ENCODE peak calls at places on chromosomes 7 and 10, in five cellular contexts. Y is AG09309, B is A549, O is AG04449, Q is left lung. Z is an unnamed sample.

GRCh38 chr10:109912335-109913282 is 10.7 kb downstream of the XPNPEP1 start:
- DNase-seq in Y (no peak), B (no peak), O (no peak), Q (no peak), Z (no peak)

GRCh38 chr7:138982204-138982623 is 1.0 kb upstream of the KIAA1549 start:
- DNase-seq in Y (no peak), B (peak), O (no peak), Q (no peak), Z (no peak)

GRCh38 chr10:58436071-58436470 is 50.9 kb downstream of the TFAM start:
- DNase-seq in Y (no peak), B (peak), O (no peak), Q (no peak), Z (no peak)

GRCh38 chr7:87091487-87092066 is 32.1 kb upstream of the ELAPOR2 start:
- DNase-seq in Y (no peak), B (no peak), O (no peak), Q (no peak), Z (no peak)

GRCh38 chr10:109892885-109893284 is 30.4 kb downstream of the XPNPEP1 start:
- DNase-seq in Y (no peak), B (no peak), O (no peak), Q (no peak), Z (no peak)

GRCh38 chr7:12475362-12476063 is 71.8 kb upstream of the VWDE start:
- DNase-seq in Y (no peak), B (peak), O (no peak), Q (no peak), Z (no peak)

GRCh38 chr10:44386546-44387052 is 1.7 kb upstream of the CXCL12 start:
- DNase-seq in Y (no peak), B (peak), O (no peak), Q (peak), Z (no peak)

GRCh38 chr7:135683609-135684008 is 21.3 kb downstream of the STMP1 start:
- DNase-seq in Y (no peak), B (no peak), O (no peak), Q (no peak), Z (no peak)

GRCh38 chr7:157682946-157683239 is 346.1 kb downstream of the DNAJB6 start:
- DNase-seq in Y (no peak), B (no peak), O (no peak), Q (no peak), Z (no peak)

GRCh38 chr10:47013469-47014169 is 102.4 kb downstream of the PTPN20 start:
- DNase-seq in Y (no peak), B (no peak), O (no peak), Q (no peak), Z (no peak)

GRCh38 chr7:48781783-48782182 is 142.6 kb upstream of the CDC14C start:
- DNase-seq in Y (no peak), B (no peak), O (no peak), Q (no peak), Z (no peak)

GRCh38 chr10:132482090-132482489 is 55.5 kb upstream of the INPP5A start:
- DNase-seq in Y (peak), B (no peak), O (peak), Q (no peak), Z (no peak)

GRCh38 chr10:78821052-78821451 is 247.7 kb upstream of the ZMIZ1 start:
- DNase-seq in Y (no peak), B (no peak), O (no peak), Q (no peak), Z (no peak)

GRCh38 chr7:103934508-103934907 is 55.0 kb downstream of the RELN start:
- DNase-seq in Y (no peak), B (no peak), O (no peak), Q (no peak), Z (no peak)

GRCh38 chr7:99624487-99624886 is 7.7 kb downstream of the ZSCAN25 start:
- DNase-seq in Y (no peak), B (no peak), O (no peak), Q (no peak), Z (no peak)

GRCh38 chr10:44973323-44974081 is 5.1 kb downstream of the DEPP1 start:
- DNase-seq in Y (no peak), B (no peak), O (no peak), Q (no peak), Z (no peak)

GRCh38 chr7:55509322-55509721 is 63.0 kb downstream of the VOPP1 start:
- DNase-seq in Y (no peak), B (no peak), O (peak), Q (no peak), Z (no peak)

GRCh38 chr10:126433351-126433750 is 45.1 kb upstream of the ADAM12 start:
- DNase-seq in Y (no peak), B (no peak), O (no peak), Q (no peak), Z (no peak)

GRCh38 chr10:43236176-43236850 is 30.6 kb downstream of the RASGEF1A start:
- DNase-seq in Y (no peak), B (no peak), O (no peak), Q (peak), Z (no peak)

GRCh38 chr7:159008055-159008405 is 136.6 kb downstream of the VIPR2 start:
- DNase-seq in Y (no peak), B (no peak), O (no peak), Q (no peak), Z (no peak)

GRCh38 chr10:12252882-12253546 is 57.0 kb downstream of the CDC123 start:
- DNase-seq in Y (no peak), B (peak), O (no peak), Q (no peak), Z (no peak)

GRCh38 chr7:116583653-116584052 is 58.8 kb downstream of the CAV1 start:
- DNase-seq in Y (no peak), B (no peak), O (no peak), Q (no peak), Z (no peak)

GRCh38 chr7:131106681-131107342 is 220.9 kb upstream of the MKLN1 start:
- DNase-seq in Y (no peak), B (peak), O (no peak), Q (peak), Z (peak)

GRCh38 chr7:101507791-101508252 is 121.3 kb downstream of the MYL10 start:
- DNase-seq in Y (no peak), B (peak), O (no peak), Q (no peak), Z (no peak)

GRCh38 chr7:92831716-92832622 is 4.4 kb downstream of the CDK6 start:
- DNase-seq in Y (peak), B (peak), O (peak), Q (no peak), Z (no peak)

GRCh38 chr7:103772171-103772570 is 217.3 kb downstream of the RELN start:
- DNase-seq in Y (no peak), B (no peak), O (no peak), Q (no peak), Z (no peak)

GRCh38 chr10:7411671-7412481 is 1.0 kb upstream of the SFMBT2 start:
- DNase-seq in Y (no peak), B (no peak), O (no peak), Q (peak), Z (no peak)

GRCh38 chr10:12164085-12164484 is 31.6 kb downstream of the NUDT5 start:
- DNase-seq in Y (no peak), B (no peak), O (no peak), Q (no peak), Z (no peak)

DNA sequence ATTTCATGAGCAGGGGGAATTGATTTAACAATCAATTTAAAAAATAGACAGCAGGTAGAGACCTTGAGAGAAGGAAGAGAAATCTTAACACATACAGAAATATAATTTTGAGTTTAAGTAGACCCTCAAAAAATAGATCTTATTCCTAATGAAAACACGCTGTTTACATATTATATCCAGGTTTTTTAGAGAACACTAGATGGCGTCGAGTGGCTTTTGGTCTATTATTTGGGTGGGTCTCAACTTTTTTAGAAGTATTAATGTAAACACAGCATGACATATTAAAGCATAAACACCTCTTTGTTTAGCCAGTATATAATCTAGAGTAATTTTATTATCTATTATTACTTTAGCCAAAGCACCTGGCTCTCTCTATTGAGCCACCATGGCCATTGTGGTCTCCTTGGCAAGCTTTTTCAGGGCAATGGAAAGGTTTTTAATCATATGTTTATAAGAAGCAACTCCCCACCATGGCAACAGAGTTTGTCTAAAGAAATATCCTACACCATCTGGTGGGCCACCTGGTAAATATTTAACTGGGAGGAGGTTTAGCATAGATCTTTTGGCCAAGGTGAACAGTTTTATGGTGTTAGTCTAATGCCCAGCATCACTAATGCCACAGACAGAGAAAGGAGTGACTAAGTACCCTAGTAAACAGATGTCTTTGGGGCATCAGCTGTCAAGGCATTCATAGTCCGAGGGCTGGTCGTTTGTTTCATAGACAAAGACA is 59.7 kb upstream of the PRSS1 start:
- DNase-seq in Y (no peak), B (no peak), O (no peak), Q (no peak), Z (no peak)
- TF ChIP-seq CTCF in Y (no peak), B (peak), O (no peak), Q (no peak), Z (no peak)

DNA sequence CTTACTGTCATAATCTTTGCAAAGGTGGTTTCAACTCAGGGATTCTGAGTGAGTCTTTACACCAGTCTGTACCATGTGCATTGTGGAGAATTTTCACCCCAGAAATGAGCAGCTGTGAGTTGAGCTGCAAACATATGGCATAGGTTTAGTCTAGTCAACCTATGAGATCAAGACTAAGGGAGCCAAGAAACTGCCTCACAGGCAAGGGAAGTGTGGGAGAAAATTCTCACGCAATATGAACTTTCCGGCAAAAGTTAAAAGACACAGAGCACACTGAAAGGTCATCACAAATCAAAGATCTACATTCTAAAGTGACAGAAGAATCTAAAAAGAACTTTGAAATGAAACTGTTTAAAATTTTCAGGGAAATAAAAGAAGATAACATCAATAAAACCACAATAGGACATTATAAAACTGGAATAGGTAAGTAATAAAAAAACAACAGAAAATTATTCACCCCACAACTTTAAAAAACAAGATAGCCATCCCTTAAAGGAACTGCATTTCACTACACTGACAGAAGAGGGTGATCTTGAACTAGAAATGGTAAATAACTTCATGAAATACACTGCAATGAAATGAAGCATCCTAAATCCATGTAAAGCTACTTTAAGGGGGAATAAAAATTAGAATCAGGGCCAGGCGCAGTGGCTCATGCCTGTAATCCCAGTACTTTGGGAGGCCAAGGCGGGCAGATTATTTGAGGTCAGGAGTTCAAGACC is 63.5 kb downstream of the LGI1 start:
- DNase-seq in Y (peak), B (peak), O (no peak), Q (no peak), Z (no peak)
- TF ChIP-seq CTCF in Y (peak), B (peak), O (peak), Q (peak), Z (peak)

GRCh38 chr7:111763221-111763791 is 201.0 kb upstream of the IMMP2L start:
- DNase-seq in Y (peak), B (peak), O (no peak), Q (no peak), Z (peak)
- TF ChIP-seq CTCF in Y (peak), B (peak), O (peak), Q (peak), Z (peak)

GRCh38 chr7:82481499-82482097 is 38.0 kb upstream of the CACNA2D1 start:
- DNase-seq in Y (peak), B (peak), O (no peak), Q (no peak), Z (peak)
- TF ChIP-seq CTCF in Y (peak), B (peak), O (peak), Q (peak), Z (peak)

GRCh38 chr7:75945297-75946168 is 30.6 kb downstream of the POR start:
- DNase-seq in Y (no peak), B (peak), O (no peak), Q (peak), Z (no peak)
- TF ChIP-seq CTCF in Y (no peak), B (no peak), O (no peak), Q (no peak), Z (no peak)